ENCODE peak calls at places on chromosomes 12 and 14, in eight cellular contexts. R is progenitor cell of endocrine pancreas, D is heart left ventricle, C is astrocyte of the cerebellum, O is colonic mucosa, E is SK-N-SH, Q is glutamatergic neuron, H is A549. G is an unnamed sample.

GRCh38 chr12:46830731-46831334 is 5.0 kb upstream of the SLC38A4 start:
- DNase-seq in Q (no peak), O (no peak), H (no peak), R (no peak), D (no peak), C (no peak), E (no peak), G (peak; percentile 12)

GRCh38 chr14:60648169-60648933 is 926 bp downstream of the SIX1 start:
- DNase-seq in O (no peak), E (peak; percentile 53), D (no peak), Q (peak; percentile 38), C (no peak), H (peak; percentile 51), R (no peak), G (peak; percentile 24)

GRCh38 chr12:27966870-27967269 is 5.7 kb downstream of the PTHLH start:
- DNase-seq in R (no peak), H (peak; percentile 80), Q (no peak), D (no peak), E (no peak), C (peak; percentile 91), O (no peak), G (no peak)

GRCh38 chr12:48996794-48997718 is 2.1 kb downstream of the DDN start:
- DNase-seq in E (peak; percentile 82), C (peak; percentile 35), H (peak; percentile 94), R (peak; percentile 62), O (peak; percentile 82), Q (peak; percentile 93), D (peak; percentile 84), G (peak; percentile 82)

GRCh38 chr12:99253068-99253467 is 394.5 kb upstream of the GARIN6 start:
- DNase-seq in R (no peak), D (no peak), Q (no peak), O (no peak), E (peak; percentile 2), H (peak; percentile 1), C (no peak), G (no peak)

GRCh38 chr14:69996197-69996596 is 117.0 kb downstream of the SMOC1 start:
- DNase-seq in O (no peak), C (no peak), Q (no peak), R (no peak), E (no peak), D (no peak), H (no peak), G (no peak)

GRCh38 chr12:90065301-90065801 is 356.7 kb upstream of the ATP2B1 start:
- DNase-seq in D (no peak), H (no peak), C (no peak), R (no peak), Q (no peak), E (no peak), O (no peak), G (no peak)

GRCh38 chr12:51430196-51430895 is 5.7 kb downstream of the SLC4A8 start:
- DNase-seq in H (no peak), D (no peak), E (no peak), R (no peak), C (no peak), O (peak; percentile 26), Q (no peak), G (no peak)

GRCh38 chr12:123065666-123066457 is 85.0 kb downstream of the PITPNM2 start:
- DNase-seq in E (no peak), H (no peak), O (no peak), D (no peak), Q (no peak), C (no peak), R (no peak), G (no peak)

GRCh38 chr14:64119535-64119934 is 174.6 kb downstream of the ESR2 start:
- DNase-seq in E (no peak), R (no peak), C (no peak), Q (no peak), D (no peak), H (no peak), O (no peak), G (no peak)

GRCh38 chr12:38374751-38375150 is 58.2 kb downstream of the ALG10B start:
- DNase-seq in E (no peak), C (no peak), D (no peak), H (no peak), R (no peak), Q (no peak), O (no peak), G (no peak)

GRCh38 chr14:99653618-99654017 is 8.7 kb downstream of the HHIPL1 start:
- DNase-seq in E (no peak), O (no peak), Q (no peak), H (no peak), C (no peak), D (no peak), R (no peak), G (no peak)

GRCh38 chr12:131436922-131437705 is 273.8 kb upstream of the SFSWAP start:
- DNase-seq in H (no peak), R (no peak), E (no peak), Q (no peak), O (no peak), D (no peak), C (no peak), G (no peak)

DNA sequence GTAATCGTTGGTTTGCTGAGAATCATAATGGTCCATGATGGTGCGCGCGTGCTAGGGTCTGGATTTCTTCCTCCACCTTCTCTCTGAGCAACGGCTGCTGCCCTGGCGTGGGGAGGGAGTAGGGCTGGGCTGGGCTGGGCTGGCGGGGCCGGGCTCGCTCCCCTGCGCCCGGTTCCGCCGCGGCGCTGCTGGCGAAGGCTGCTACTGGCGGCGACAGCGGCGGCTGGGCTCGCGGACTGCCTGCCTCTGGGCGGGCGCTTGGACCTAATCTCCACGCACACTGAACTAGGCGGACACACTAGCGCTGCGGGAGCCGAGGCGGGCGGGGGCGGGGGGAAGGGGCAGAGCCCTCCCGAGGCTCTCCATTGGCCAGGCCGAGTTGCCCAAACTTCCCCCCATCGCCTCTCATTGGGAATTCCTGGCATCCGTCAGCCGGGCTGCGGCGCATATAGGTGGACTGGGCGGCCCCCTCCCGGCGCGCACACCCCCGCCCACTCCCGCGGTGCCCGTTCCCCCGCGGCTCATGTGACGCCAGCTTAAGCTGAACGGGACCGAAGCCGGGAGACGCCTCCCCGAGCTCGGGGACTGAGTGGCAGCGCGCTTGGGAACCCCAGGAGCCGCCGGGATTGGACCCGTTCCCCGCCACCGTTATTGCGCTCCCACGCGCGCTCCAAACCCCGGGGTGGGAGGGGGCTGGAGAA is at the start of gene ACTN1:
- DNase-seq in C (peak; percentile 94), H (peak; percentile 97), Q (peak; percentile 80), E (peak; percentile 98), R (peak; percentile 78), O (peak; percentile 91), D (peak; percentile 95), G (peak; percentile 77)
- TF ChIP-seq CTCF in C (no peak), H (no peak), Q (no peak), E (no peak), R (no peak), O (no peak), D (no peak), G (no peak)

DNA sequence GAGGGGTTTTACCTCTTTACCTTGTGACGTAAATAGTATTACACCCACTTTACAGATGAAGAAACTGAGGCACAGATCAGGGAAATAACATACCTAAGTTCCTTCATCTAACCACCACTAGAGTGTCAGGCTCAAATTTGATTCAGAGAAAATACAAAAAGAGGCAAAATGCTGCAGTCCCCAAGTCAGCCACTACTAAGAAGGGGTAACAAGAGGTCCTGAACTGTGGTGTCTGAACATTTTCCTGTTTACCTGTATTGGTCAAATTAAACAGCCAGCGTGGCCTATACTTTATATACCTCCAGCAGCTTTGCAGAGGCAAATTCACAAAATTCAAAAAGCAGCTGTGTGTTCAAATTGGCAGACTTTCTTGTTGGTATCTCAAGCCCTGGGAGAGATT is 92.0 kb downstream of the TBX5 start:
- DNase-seq in O (no peak), H (no peak), D (no peak), E (no peak), C (no peak), Q (no peak), R (no peak), G (no peak)
- TF ChIP-seq CTCF in O (no peak), H (no peak), D (no peak), E (peak; percentile 25), C (no peak), Q (peak; percentile 36), R (no peak), G (peak; percentile 44)

DNA sequence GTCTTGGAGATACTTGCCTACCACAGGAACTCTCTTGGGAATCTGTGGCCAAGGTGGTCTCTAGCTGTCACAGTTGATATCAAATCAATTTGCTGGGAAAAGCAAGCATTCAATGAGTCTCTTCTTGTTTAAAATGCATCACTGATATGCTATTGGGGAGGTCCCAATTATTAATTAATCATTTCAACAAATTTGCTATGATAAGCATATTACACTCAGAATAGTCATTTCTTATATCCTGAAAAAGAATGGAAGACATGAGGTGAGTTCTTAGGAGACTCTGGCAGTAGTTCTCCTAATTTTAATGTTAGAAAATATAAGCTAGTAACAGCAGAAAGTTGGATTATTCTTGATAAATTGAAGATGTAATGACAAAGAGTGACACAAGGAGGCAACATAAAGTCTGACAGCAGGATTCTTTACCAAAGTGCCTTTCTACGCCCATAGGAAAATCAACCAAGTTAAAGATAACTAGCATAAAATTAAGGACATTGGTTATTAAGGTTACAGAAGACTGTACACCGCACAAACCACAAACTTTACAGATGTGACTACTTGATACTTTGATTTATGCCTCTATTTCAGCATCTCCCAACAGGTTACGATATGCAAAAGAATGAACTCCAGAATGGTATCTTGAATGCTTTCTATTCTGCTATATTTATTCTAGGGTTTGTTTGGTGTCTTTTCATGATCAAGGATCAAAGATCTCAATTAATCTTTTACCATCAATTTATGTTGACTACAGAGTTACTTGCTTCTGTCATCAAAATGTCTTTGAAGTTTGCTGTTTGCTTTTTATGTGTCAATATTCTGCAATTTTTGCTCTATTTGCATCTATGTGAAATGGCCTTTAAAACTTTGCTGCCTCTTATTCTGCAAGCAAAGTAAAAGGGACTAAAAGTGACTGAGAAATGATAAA is 349.6 kb upstream of the CLEC14A start:
- DNase-seq in O (no peak), D (no peak), C (no peak), H (no peak), Q (no peak), R (no peak), E (no peak), G (no peak)
- TF ChIP-seq CTCF in O (no peak), D (no peak), C (no peak), H (no peak), Q (peak; percentile 62), R (peak; percentile 40), E (no peak), G (peak; percentile 69)

DNA sequence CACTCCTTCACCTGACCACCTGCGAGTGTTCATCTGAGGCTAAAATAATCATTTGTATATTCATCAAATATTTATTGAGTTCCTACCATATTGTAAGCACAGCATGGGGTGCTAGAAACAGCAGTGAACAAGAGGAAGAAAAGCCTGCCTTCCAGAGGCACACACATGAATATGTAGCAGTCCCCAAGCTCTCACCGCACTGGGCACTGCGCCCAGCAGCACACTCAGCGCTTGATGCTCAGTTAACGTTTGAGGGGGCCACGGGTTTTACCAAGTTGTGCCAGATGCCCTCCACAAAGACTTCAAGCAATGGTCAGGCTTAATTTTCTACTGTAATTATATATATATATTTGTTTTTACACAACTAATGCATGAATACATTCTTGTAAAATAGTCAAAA is 52.0 kb downstream of the HELB start:
- DNase-seq in Q (no peak), D (no peak), C (peak; percentile 53), R (no peak), O (no peak), H (no peak), E (no peak), G (no peak)
- TF ChIP-seq CTCF in Q (no peak), D (no peak), C (no peak), R (no peak), O (no peak), H (no peak), E (no peak), G (no peak)

G was measured in endothelial cell.